ENCODE peak calls at places on chromosome 4, in nine cellular contexts. Q is HFF-Myc; R is HT-29; A is renal cortical epithelial cell; Z is NCI-H1694 treated with DMSO at 0.1 percent for 48 hours; B is lower lobe of right lung; K is activated CD8-positive, alpha-beta memory T cell treated with anti-CD3 and anti-CD28 coated beads for 4 hours; I is NCI-H345; C is astrocyte of the spinal cord. O is an unnamed sample.

GRCh38 chr4:73668806-73669205 is 48.6 kb upstream of the RASSF6 start:
- DNase-seq in I (peak), Q (no peak), A (peak), B (no peak), R (no peak), K (no peak), Z (peak), C (peak), O (no peak)

GRCh38 chr4:103046416-103047290 is 27.1 kb upstream of the SLC9B1 start:
- DNase-seq in I (peak), B (no peak), Q (no peak), Z (no peak), C (peak), A (peak), K (no peak), R (peak), O (peak)

GRCh38 chr4:113052379-113052951 is 3.0 kb downstream of the ANK2 start:
- DNase-seq in I (no peak), Z (peak), Q (no peak), C (peak), K (no peak), B (no peak), R (no peak), A (peak), O (no peak)

GRCh38 chr4:103306870-103307345 is 108.8 kb upstream of the CENPE start:
- DNase-seq in I (no peak), Z (no peak), Q (no peak), K (no peak), C (no peak), B (peak), R (peak), A (no peak), O (no peak)

GRCh38 chr4:48093949-48094550 is 40.0 kb downstream of the TXK start:
- DNase-seq in B (no peak), A (peak), Z (no peak), I (no peak), Q (no peak), R (peak), C (peak), K (no peak), O (no peak)

GRCh38 chr4:98864560-98864959 is 64.4 kb downstream of the EIF4E start:
- DNase-seq in I (no peak), K (no peak), R (peak), Z (no peak), Q (no peak), C (no peak), A (no peak), B (no peak), O (no peak)

GRCh38 chr4:149638073-149638472 is 177.6 kb downstream of the IQCM start:
- DNase-seq in Z (no peak), A (peak), R (no peak), I (no peak), K (no peak), C (peak), Q (peak), B (no peak), O (no peak)

GRCh38 chr4:7323872-7324650 is 110.7 kb downstream of the PSAPL1 start:
- DNase-seq in C (no peak), I (peak), Q (no peak), R (no peak), K (no peak), A (peak), Z (peak), B (peak), O (no peak)

GRCh38 chr4:183417356-183417755 is 27.1 kb upstream of the CDKN2AIP start:
- DNase-seq in Z (no peak), C (no peak), R (no peak), I (no peak), K (no peak), B (no peak), A (no peak), Q (no peak), O (no peak)

GRCh38 chr4:149690726-149691125 is 124.9 kb downstream of the IQCM start:
- DNase-seq in A (no peak), K (no peak), R (peak), Z (no peak), Q (no peak), C (no peak), I (no peak), B (no peak), O (no peak)

GRCh38 chr4:20520901-20521300 is 179.4 kb upstream of the PACRGL start:
- DNase-seq in Q (no peak), K (no peak), I (no peak), R (peak), Z (no peak), B (no peak), C (peak), A (peak), O (no peak)

GRCh38 chr4:138576684-138577083 is 334.5 kb upstream of the SLC7A11 start:
- DNase-seq in I (no peak), C (peak), A (peak), Z (no peak), R (peak), K (no peak), B (no peak), Q (peak), O (no peak)

GRCh38 chr4:19156786-19157185 is 1094.9 kb upstream of the SLIT2 start:
- DNase-seq in I (no peak), B (no peak), R (no peak), Z (no peak), Q (no peak), C (no peak), A (no peak), K (no peak), O (no peak)

GRCh38 chr4:26780524-26780923 is 80.1 kb upstream of the STIM2 start:
- DNase-seq in C (peak), A (peak), Z (no peak), Q (peak), R (no peak), I (no peak), K (no peak), B (no peak), O (no peak)

GRCh38 chr4:17094811-17095210 is 196.4 kb upstream of the LDB2 start:
- DNase-seq in Q (no peak), Z (no peak), B (no peak), C (no peak), I (no peak), K (no peak), A (no peak), R (no peak), O (no peak)

GRCh38 chr4:52659722-52660261 is 691 bp upstream of the USP46 start:
- DNase-seq in A (no peak), B (peak), R (peak), Q (no peak), K (no peak), I (peak), C (peak), Z (no peak), O (no peak)

GRCh38 chr4:6761540-6762243 is 20.8 kb upstream of the KIAA0232 start:
- DNase-seq in Q (no peak), R (no peak), A (no peak), C (no peak), B (peak), I (no peak), K (no peak), Z (no peak), O (no peak)

GRCh38 chr4:125191252-125191651 is 123.5 kb upstream of the FAT4 start:
- DNase-seq in A (no peak), Q (no peak), C (peak), B (no peak), R (no peak), K (no peak), I (no peak), Z (no peak), O (no peak)

GRCh38 chr4:184473515-184474260 is 662 bp downstream of the IRF2 start:
- DNase-seq in I (no peak), R (peak), B (peak), K (no peak), A (peak), Q (no peak), C (no peak), Z (no peak), O (peak)

GRCh38 chr4:137180349-137180748 is 351.9 kb downstream of the PCDH18 start:
- DNase-seq in Q (no peak), A (no peak), R (peak), Z (no peak), I (no peak), B (no peak), C (no peak), K (no peak), O (no peak)

GRCh38 chr4:61923179-61923578 is 723.1 kb downstream of the ADGRL3 start:
- DNase-seq in A (peak), I (no peak), C (no peak), K (no peak), Q (no peak), R (no peak), Z (no peak), B (no peak), O (no peak)

O was measured in central memory CD8-positive, alpha-beta T cell.